ENCODE peak calls at places on chromosomes 6 and 20, in nine cellular contexts. E, J, D, I, N, C, P, O and Z are unnamed samples.

GRCh38 chr6:111011360-111012142 is 29.7 kb downstream of the RPF2 start:
- DNase-seq in E (no peak), J (peak), D (peak), I (no peak), N (peak), C (peak), P (peak), O (peak), Z (no peak)

GRCh38 chr20:6954219-6954618 is 186.7 kb downstream of the BMP2 start:
- DNase-seq in E (no peak), J (no peak), D (no peak), I (no peak), N (no peak), C (no peak), P (no peak), O (no peak), Z (no peak)

GRCh38 chr20:44997668-44998067 is 31.4 kb downstream of the STK4 start:
- DNase-seq in E (no peak), J (no peak), D (no peak), I (no peak), N (no peak), C (no peak), P (no peak), O (no peak), Z (no peak)

GRCh38 chr20:37405351-37405897 is 59.5 kb downstream of the SRC start:
- DNase-seq in E (no peak), J (no peak), D (no peak), I (no peak), N (no peak), C (no peak), P (no peak), O (no peak), Z (no peak)

GRCh38 chr6:144217264-144217663 is 66.9 kb downstream of the STX11 start:
- DNase-seq in E (no peak), J (peak), D (no peak), I (no peak), N (no peak), C (no peak), P (peak), O (no peak), Z (no peak)

GRCh38 chr6:144334150-144334708 is 49.1 kb downstream of the UTRN start:
- DNase-seq in E (peak), J (no peak), D (peak), I (no peak), N (no peak), C (no peak), P (no peak), O (no peak), Z (peak)

GRCh38 chr20:48850257-48850656 is 22.5 kb upstream of the PREX1 start:
- DNase-seq in E (no peak), J (no peak), D (no peak), I (no peak), N (no peak), C (no peak), P (no peak), O (no peak), Z (no peak)

GRCh38 chr20:41395669-41396664 is 29.3 kb upstream of the EMILIN3 start:
- DNase-seq in E (peak), J (no peak), D (no peak), I (no peak), N (no peak), C (no peak), P (no peak), O (no peak), Z (no peak)

GRCh38 chr6:75830959-75831885 is 82.2 kb downstream of the MYO6 start:
- DNase-seq in E (no peak), J (peak), D (no peak), I (no peak), N (no peak), C (no peak), P (peak), O (peak), Z (peak)

GRCh38 chr6:119076173-119076965 is 2.1 kb downstream of the FAM184A start:
- DNase-seq in E (no peak), J (no peak), D (no peak), I (no peak), N (no peak), C (no peak), P (no peak), O (no peak), Z (peak)

GRCh38 chr6:119077643-119078448 is 618 bp downstream of the FAM184A start:
- DNase-seq in E (peak), J (no peak), D (peak), I (peak), N (no peak), C (no peak), P (peak), O (no peak), Z (peak)

GRCh38 chr6:119076966-119077642 is 1.4 kb downstream of the FAM184A start:
- DNase-seq in E (no peak), J (no peak), D (no peak), I (no peak), N (no peak), C (no peak), P (peak), O (no peak), Z (peak)

GRCh38 chr6:119079288-119079809 is 885 bp upstream of the FAM184A start:
- DNase-seq in E (no peak), J (peak), D (peak), I (no peak), N (peak), C (no peak), P (peak), O (peak), Z (no peak)

GRCh38 chr6:119078449-119079287 is at the start of gene FAM184A:
- DNase-seq in E (peak), J (peak), D (peak), I (peak), N (peak), C (peak), P (peak), O (peak), Z (peak)
- TF ChIP-seq CTCF in E (peak), J (peak), D (peak), I (peak), N (no peak), C (peak), P (peak), O (no peak), Z (no peak)

DNA sequence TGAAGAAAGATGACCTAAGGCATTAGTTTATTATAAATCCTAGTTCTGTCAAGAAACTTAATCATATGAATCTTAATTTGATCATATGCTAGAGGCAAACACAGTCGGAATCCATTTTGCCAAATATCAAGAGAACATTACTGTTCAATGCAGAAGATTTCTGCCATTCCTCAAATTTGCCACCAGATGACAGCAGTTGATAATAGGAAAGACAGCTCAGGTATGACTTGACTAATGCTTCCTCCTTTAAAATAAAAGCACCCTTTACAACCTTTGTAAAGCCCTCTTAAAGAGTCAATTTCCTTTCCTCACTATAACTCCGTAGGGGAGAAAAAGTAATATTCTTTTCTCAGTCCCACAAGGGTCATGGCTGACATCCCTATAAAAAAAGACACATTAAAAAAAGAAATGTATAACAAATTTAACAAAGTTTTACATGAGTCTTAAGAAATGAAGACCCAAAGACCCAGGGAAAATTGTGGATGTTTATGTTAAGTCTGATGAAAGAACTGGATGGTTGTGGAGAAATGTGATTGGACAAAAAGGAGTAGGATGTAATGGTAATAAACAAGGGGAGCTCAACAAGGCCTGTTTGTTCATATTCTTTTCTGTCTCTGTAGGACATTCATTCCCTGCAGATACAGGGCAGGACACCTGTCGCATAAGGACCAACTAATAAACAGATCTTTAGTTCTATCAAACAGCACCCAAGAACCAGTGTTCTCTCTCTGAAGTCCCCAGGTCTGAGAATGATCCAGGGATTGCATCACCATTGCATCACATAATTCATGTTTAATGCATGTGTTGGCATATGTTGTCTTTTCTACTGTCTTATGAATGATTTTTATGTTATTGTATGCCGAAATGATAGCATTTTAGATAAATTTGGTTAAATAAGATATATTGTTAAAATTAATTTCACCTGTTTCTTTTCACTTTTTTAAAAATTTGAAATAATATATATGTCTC is 23.0 kb upstream of the IL17A start:
- DNase-seq in E (no peak), J (no peak), D (no peak), I (no peak), N (no peak), C (peak), P (peak), O (no peak), Z (no peak)
- TF ChIP-seq CTCF in E (peak), J (peak), D (peak), I (peak), N (peak), C (peak), P (peak), O (peak), Z (peak)

GRCh38 chr6:27178001-27178730 is 69.3 kb upstream of the PRSS16 start:
- DNase-seq in E (no peak), J (peak), D (peak), I (peak), N (peak), C (peak), P (peak), O (peak), Z (peak)
- TF ChIP-seq CTCF in E (no peak), J (no peak), D (no peak), I (no peak), N (no peak), C (no peak), P (no peak), O (no peak), Z (no peak)

GRCh38 chr6:45998524-45998923 is 17.1 kb downstream of the CLIC5 start:
- DNase-seq in E (no peak), J (no peak), D (no peak), I (no peak), N (no peak), C (no peak), P (no peak), O (no peak), Z (no peak)

GRCh38 chr6:46002264-46002663 is 13.4 kb downstream of the CLIC5 start:
- DNase-seq in E (no peak), J (no peak), D (no peak), I (no peak), N (no peak), C (no peak), P (no peak), O (no peak), Z (no peak)

GRCh38 chr6:46000905-46001304 is 14.8 kb downstream of the CLIC5 start:
- DNase-seq in E (no peak), J (no peak), D (no peak), I (no peak), N (no peak), C (no peak), P (no peak), O (no peak), Z (no peak)

GRCh38 chr6:45997875-45998506 is 17.7 kb downstream of the CLIC5 start:
- DNase-seq in E (no peak), J (no peak), D (peak), I (no peak), N (no peak), C (no peak), P (no peak), O (no peak), Z (no peak)
- TF ChIP-seq CTCF in E (no peak), J (no peak), D (no peak), I (no peak), N (no peak), C (no peak), P (no peak), O (no peak), Z (no peak)